ENCODE peak calls at places on chromosome 12, in four cellular contexts. R is ascending aorta, I is H1, V is fibroblast of mammary gland. M is an unnamed sample.

GRCh38 chr12:103279444-103279843 is 216.3 kb downstream of the C12orf42 start:
- DNase-seq in R (no peak), I (no peak), V (no peak), M (no peak)

GRCh38 chr12:76883151-76883550 is 4.3 kb upstream of the CSRP2 start:
- DNase-seq in R (no peak), I (no peak), V (peak), M (peak)

GRCh38 chr12:46830731-46831334 is 5.0 kb upstream of the SLC38A4 start:
- DNase-seq in R (no peak), I (peak), V (peak), M (peak)

GRCh38 chr12:27001663-27002062 is 12.5 kb downstream of the TM7SF3 start:
- DNase-seq in R (no peak), I (no peak), V (no peak), M (no peak)

GRCh38 chr12:48966177-48966890 is 5.2 kb downstream of the WNT10B start:
- DNase-seq in R (no peak), I (no peak), V (no peak), M (no peak)

GRCh38 chr12:62192486-62193250 is 67.5 kb upstream of the USP15 start:
- DNase-seq in R (peak), I (no peak), V (peak), M (peak)

GRCh38 chr12:57842342-57843294 is 3.9 kb downstream of the CTDSP2 start:
- DNase-seq in R (no peak), I (no peak), V (no peak), M (no peak)

GRCh38 chr12:31494455-31494854 is 96.5 kb downstream of the DENND5B start:
- DNase-seq in R (no peak), I (no peak), V (no peak), M (no peak)

GRCh38 chr12:80175307-80175930 is 76.1 kb downstream of the OTOGL start:
- DNase-seq in R (no peak), I (no peak), V (no peak), M (no peak)

GRCh38 chr12:109740694-109741245 is 27.1 kb downstream of the FAM222A start:
- DNase-seq in R (no peak), I (no peak), V (no peak), M (no peak)

GRCh38 chr12:104888892-104889291 is 69.2 kb downstream of the SLC41A2 start:
- DNase-seq in R (no peak), I (no peak), V (no peak), M (no peak)

GRCh38 chr12:64522807-64523206 is 70.9 kb downstream of the TBK1 start:
- DNase-seq in R (no peak), I (no peak), V (peak), M (peak)
- H3K4me3 ChIP-seq in R (no peak), I (no peak), V (no peak), M (no peak)

DNA sequence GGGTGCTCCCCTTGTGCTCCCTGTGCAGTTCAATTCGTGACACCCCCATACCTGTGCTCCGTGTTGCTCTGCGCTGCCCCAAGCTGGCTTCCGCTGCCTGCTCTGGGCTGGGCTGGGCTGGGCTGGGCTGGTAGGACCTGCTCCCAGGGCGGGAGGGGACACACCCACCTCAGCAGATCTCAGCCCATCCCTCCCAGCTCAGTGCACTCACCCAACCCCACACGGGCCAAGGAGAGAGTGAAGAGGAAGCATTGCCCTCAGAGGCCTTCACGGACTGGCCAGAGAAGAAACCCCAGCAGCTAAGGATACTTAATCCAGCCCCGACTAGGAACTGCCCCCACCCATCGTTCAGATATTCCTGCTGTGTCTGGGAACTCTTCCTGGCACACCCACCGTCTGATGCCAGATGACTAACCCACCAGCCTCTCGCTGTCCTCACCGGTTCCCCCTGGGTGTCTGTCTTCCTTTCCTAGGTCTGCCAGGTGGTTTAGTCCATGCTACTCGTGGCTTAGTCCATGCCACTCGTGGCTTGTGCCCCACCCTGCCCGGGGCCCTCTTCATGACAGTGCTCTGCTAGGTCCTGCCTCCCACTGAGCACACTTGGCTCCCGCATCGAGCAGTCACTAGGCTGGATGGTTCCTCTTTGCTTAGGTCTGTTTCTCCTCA is at the start of gene LPAR5:
- DNase-seq in R (no peak), I (no peak), V (peak), M (peak)
- H3K4me3 ChIP-seq in R (no peak), I (no peak), V (no peak), M (no peak)

GRCh38 chr12:55933158-55933798 is 2.3 kb downstream of the DGKA start:
- DNase-seq in R (peak), I (no peak), V (peak), M (no peak)
- H3K4me3 ChIP-seq in R (peak), I (no peak), V (peak), M (no peak)

GRCh38 chr12:52190860-52191729 is 719 bp downstream of the KRT80 start:
- DNase-seq in R (no peak), I (no peak), V (no peak), M (no peak)

GRCh38 chr12:52193991-52194390 is 2.2 kb upstream of the KRT80 start:
- DNase-seq in R (no peak), I (no peak), V (no peak), M (no peak)

GRCh38 chr12:52189376-52190174 is 2.2 kb downstream of the KRT80 start:
- DNase-seq in R (no peak), I (no peak), V (no peak), M (peak)

GRCh38 chr12:52195065-52195730 is 3.4 kb upstream of the KRT80 start:
- DNase-seq in R (no peak), I (no peak), V (no peak), M (no peak)

DNA sequence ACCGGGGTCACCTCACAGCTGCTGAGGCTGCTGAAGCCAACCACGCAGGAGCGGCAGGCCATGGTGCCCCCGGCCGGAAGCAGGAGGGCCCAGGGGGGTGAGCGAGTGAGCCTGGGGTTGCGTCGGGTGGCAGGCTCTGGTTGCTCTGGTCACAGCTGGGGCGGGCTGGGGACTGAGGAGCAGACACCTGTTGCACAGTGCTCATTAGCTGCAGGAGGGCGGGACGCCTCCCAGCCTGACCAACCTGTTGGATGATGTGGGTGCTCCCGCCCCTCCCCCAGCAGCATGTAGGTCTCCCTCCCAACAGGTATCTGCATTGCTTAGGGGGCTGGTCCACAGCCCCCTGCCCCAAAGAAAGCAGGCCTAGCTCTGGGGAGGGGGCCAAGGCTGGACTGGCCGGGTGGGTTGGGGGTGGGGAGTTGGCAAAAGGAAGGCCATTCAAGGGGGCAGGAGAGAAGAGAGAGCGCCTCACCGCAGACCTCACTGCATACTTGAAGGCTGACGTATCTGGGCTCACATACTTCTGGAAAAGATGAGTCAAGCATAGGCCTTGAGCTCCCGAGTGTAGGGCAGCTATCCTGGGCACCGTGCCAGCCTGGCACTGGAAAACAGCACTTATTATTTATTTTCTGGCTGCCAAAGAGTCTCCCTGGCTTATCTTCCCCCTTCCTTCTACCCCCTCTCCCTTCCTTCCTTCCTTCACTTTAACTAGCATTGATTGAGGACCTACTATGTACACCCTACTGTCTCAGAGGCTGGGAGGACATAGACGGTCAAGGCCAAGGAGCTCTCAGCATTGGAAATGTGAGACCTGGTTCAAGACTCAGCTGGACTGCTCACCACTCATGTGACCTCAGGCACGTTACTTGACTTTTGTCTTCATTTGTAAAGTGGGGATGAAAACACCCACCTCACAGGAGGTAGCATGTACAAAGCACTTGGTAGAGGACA is at the start of gene KRT80:
- DNase-seq in R (peak), I (no peak), V (peak), M (peak)
- H3K4me3 ChIP-seq in R (no peak), I (no peak), V (no peak), M (no peak)

M was measured in astrocyte of the spinal cord.